ENCODE peak calls at places on chromosomes 1 and 21, in four cellular contexts. X is lower lobe of right lung; V is CD8-positive, alpha-beta T cell; M is thyroid gland. B is an unnamed sample.

GRCh38 chr1:156214024-156214748 is 1.4 kb downstream of the PMF1 start:
- DNase-seq in X (no peak), V (no peak), M (no peak), B (no peak)

GRCh38 chr1:42348498-42348897 is 13.5 kb upstream of the FOXJ3 start:
- DNase-seq in M (no peak), X (no peak), V (no peak), B (no peak)

GRCh38 chr1:192485692-192486436 is 89.7 kb upstream of the RGS1 start:
- DNase-seq in V (no peak), M (peak), X (peak), B (no peak)

GRCh38 chr1:92168657-92169056 is 49.1 kb upstream of the C1orf146 start:
- DNase-seq in X (no peak), M (no peak), V (no peak), B (no peak)

GRCh38 chr1:53548031-53548491 is 88.9 kb downstream of the DMRTB1 start:
- DNase-seq in M (no peak), X (peak), V (no peak), B (peak)

GRCh38 chr1:22487781-22488180 is 36.1 kb downstream of the ZBTB40 start:
- DNase-seq in V (no peak), X (no peak), M (no peak), B (no peak)

GRCh38 chr1:243325305-243325890 is 69.6 kb downstream of the SDCCAG8 start:
- DNase-seq in X (no peak), M (no peak), V (no peak), B (no peak)

GRCh38 chr1:224542783-224543440 is 73.2 kb upstream of the CNIH3 start:
- DNase-seq in X (no peak), V (no peak), M (no peak), B (no peak)

GRCh38 chr21:36699026-36699545 is at the start of gene SIM2:
- DNase-seq in V (no peak), M (no peak), X (no peak), B (no peak)

GRCh38 chr1:167629681-167630567 is at the start of gene RCSD1:
- DNase-seq in X (peak), M (peak), V (peak), B (no peak)

GRCh38 chr1:77757616-77758015 is 2.0 kb downstream of the USP33 start:
- DNase-seq in V (no peak), X (no peak), M (no peak), B (no peak)

GRCh38 chr1:151653397-151653796 is 41.5 kb downstream of the SNX27 start:
- DNase-seq in M (no peak), X (no peak), V (no peak), B (no peak)

GRCh38 chr1:44645466-44646244 is 28.6 kb downstream of the TMEM53 start:
- DNase-seq in M (no peak), V (no peak), X (no peak), B (no peak)

DNA sequence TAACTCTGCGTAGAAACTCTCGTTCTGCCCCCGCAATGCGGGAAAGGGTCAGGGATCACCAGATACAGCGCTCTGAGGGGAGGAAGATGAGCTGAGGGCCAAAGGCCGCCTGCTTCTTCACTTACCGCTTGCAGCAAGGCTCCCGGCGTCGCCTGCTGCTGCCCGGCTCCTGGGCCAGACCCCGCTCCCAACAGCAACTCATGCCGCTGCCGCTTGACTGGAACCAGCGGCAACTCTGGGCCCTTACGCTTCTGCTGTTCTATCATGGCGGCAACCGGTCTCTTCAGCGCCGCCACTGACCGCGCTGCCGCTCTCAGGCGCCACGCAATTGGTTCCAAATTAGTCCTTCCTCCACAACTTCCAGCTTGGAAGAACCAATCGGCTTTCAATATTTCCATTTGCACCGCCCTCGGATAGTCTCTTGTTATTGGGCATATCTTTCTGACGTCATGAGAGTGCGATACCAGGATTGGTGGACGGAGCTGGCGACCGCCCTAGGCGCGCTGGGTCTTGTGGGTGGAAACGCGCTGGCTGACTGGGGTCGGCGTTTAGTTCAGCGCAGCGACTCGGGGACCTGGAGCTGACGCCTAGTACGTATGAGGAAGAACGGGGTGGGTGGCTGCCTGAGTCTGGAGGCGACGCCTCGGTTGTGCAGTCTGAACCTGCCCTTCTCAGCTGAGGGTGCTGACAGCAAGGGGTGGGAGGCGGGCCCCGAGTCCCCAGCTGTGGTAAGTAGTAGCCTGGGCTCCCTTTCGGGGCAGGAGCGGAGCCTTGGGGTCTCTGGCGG is at the start of the genes SNRNP40 and ZCCHC17:
- DNase-seq in X (peak), M (peak), V (peak), B (peak)
- TF ChIP-seq CTCF in X (peak), M (no peak), V (no peak), B (peak)

DNA sequence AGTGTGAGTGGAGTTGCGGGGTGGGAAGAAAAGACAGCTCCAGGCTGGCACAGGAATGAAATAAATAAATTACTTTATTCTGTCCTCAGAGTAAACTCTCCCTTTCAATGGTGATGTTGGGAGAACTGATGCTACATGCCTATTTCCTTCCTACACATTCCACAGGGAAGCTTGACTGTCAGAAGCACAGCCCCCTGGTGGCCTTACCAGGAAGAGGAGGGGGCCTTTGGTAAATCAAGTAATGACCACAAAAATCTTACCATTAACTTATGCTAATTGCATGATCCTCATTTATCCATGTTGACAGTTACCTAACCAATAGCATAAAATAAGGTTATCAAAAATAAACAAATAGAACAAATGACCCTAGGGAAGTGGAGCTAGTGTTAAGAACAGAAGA is 605.0 kb upstream of the PKN2 start:
- DNase-seq in M (no peak), X (no peak), V (no peak), B (no peak)
- TF ChIP-seq CTCF in M (no peak), X (no peak), V (no peak), B (peak)

DNA sequence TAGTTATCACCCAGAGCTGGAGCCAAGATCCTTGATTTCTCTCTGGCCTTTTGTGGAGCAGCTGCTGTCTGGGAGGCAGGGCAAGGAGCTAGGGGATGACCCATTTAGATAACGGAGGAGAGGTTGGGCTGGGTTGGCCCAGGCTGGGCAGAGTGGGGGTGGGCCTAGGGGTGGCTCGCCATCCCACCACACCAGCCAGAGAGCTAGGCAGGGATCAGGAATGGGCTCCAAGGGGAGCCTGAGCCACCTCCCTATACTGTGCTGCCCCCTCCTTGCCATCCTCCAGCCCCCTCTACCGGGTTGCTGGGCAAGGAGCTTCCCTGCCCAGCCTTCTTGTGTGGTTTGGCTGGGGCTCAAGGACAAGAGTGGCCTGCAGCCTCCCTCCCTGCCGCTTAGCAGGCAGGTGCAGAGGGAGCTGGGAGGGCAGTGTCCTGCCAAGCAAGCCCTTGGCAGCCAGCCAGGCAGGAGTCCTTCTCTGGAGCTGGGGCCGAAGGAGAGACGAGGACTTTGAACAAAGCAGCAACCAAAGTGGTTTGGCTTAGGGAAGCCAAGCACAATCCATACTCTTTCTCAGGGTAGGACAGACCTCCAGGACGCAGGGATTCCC is 4.1 kb downstream of the NUAK2 start:
- DNase-seq in M (peak), X (peak), V (no peak), B (no peak)
- TF ChIP-seq CTCF in M (no peak), X (no peak), V (no peak), B (peak)

GRCh38 chr21:35088235-35088865 is 39.2 kb upstream of the RUNX1 start:
- DNase-seq in M (no peak), V (no peak), X (no peak), B (no peak)

GRCh38 chr21:35083246-35083645 is 34.1 kb upstream of the RUNX1 start:
- DNase-seq in M (no peak), X (no peak), V (no peak), B (no peak)

GRCh38 chr21:35090403-35090802 is 41.3 kb upstream of the RUNX1 start:
- DNase-seq in V (no peak), M (no peak), X (no peak), B (no peak)

GRCh38 chr21:35086357-35086756 is 37.3 kb upstream of the RUNX1 start:
- DNase-seq in X (no peak), M (no peak), V (no peak), B (no peak)

DNA sequence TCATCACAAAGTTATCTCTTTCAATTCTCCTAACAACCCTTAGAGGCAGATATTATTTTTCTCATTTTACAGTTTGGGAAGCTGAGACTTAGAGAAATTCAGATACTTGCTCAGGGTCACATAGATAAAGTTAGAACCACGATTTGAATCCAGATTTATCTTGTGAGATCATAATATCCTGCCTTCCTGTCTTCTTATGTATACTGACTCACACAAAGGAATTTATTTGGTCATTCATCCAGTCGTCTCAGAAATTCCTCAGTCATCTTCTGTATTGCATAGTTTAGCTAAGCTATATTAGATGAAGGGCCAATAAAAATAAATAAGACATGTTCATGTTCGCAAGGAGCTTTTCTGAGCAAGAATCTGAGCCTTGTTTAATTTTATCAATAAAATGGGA is 35.8 kb upstream of the RUNX1 start:
- DNase-seq in V (no peak), M (no peak), X (no peak), B (no peak)
- TF ChIP-seq CTCF in V (no peak), M (no peak), X (no peak), B (no peak)

GRCh38 chr1:159339517-159339916 is 37.4 kb downstream of the FCER1A start:
- DNase-seq in V (no peak), M (no peak), X (no peak), B (no peak)
- TF ChIP-seq CTCF in V (no peak), M (no peak), X (no peak), B (no peak)

GRCh38 chr1:183946309-183946591 is 91.3 kb downstream of the COLGALT2 start:
- DNase-seq in X (no peak), V (no peak), M (no peak), B (no peak)

GRCh38 chr1:183945432-183946308 is 91.9 kb downstream of the COLGALT2 start:
- DNase-seq in V (no peak), M (no peak), X (no peak), B (no peak)

DNA sequence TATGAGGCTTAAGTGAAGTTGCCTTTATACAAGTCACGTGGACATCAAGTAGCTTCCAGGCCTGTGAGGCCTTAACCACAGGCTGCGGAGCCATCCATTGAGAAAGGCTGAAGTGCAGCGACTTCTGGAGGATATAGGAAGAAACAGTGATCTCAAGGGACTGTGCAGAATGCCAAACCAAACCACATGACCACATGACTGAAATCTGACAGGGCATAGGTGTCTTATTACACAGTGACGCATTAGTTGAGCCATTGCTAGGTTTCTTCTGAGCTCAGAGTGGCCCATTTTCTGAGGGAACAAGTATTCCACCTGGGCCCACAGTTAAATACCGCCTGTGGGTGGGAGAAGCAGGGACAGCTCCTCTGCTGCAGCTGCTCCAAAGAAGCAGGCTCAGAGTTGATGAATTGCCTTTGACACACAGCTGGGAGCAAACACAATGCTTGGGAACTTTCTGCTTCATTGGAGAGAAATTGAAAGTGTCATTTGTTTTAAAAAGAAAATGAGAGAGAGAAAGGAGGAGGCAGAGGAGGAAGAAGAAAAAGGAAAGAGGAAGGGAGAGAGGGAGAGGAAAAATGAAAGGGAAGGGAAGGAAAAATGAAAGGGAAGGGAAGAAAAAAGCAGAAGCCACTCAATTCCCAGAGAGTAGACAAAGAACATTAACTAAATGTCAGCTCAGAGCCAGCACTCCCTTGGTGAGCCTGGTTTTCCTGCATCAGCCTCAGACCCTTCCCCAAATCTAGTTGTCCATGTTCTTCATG is 94.4 kb downstream of the COLGALT2 start:
- DNase-seq in M (no peak), V (no peak), X (peak), B (no peak)
- TF ChIP-seq CTCF in M (no peak), V (no peak), X (no peak), B (peak)

GRCh38 chr1:231686384-231686783 is 59.8 kb downstream of the DISC1 start:
- DNase-seq in V (no peak), M (no peak), X (no peak), B (no peak)
- TF ChIP-seq CTCF in V (no peak), M (no peak), X (no peak), B (no peak)

B was measured in chondrocyte.